ENCODE peak calls at places on chromosomes 3 and 15, in five cellular contexts. O is fibroblast of mammary gland, H is MCF 10A, U is A549, E is pancreas. F is an unnamed sample.

GRCh38 chr3:158953131-158953530 is 151.3 kb downstream of the MFSD1 start:
- DNase-seq in H (peak), U (no peak), E (no peak), O (no peak), F (peak)

GRCh38 chr3:148066787-148067186 is 630.9 kb upstream of the AGTR1 start:
- DNase-seq in E (no peak), U (no peak), H (no peak), O (no peak), F (no peak)

GRCh38 chr3:123719785-123720531 is 135.1 kb upstream of the HACD2 start:
- DNase-seq in E (no peak), U (no peak), O (no peak), H (no peak), F (no peak)

GRCh38 chr3:156816091-156816793 is 9.9 kb upstream of the LEKR1 start:
- DNase-seq in H (peak), E (peak), U (peak), O (peak), F (no peak)

GRCh38 chr3:21624514-21624913 is 126.5 kb downstream of the ZNF385D start:
- DNase-seq in U (no peak), E (no peak), H (peak), O (peak), F (no peak)

GRCh38 chr3:156792945-156793344 is 33.2 kb upstream of the LEKR1 start:
- DNase-seq in U (no peak), E (no peak), H (no peak), O (peak), F (no peak)

GRCh38 chr15:73952913-73953750 is 26.9 kb downstream of the LOXL1 start:
- DNase-seq in E (no peak), O (no peak), U (no peak), H (no peak), F (no peak)

GRCh38 chr15:70164156-70164900 is 66.6 kb upstream of the TLE3 start:
- DNase-seq in O (peak), U (no peak), E (no peak), H (no peak), F (no peak)

GRCh38 chr3:14371573-14372474 is 30.6 kb upstream of the SLC6A6 start:
- DNase-seq in U (peak), H (peak), O (peak), E (peak), F (peak)

GRCh38 chr3:56796996-56797395 is 4.8 kb downstream of the ARHGEF3 start:
- DNase-seq in U (no peak), H (no peak), E (no peak), O (no peak), F (no peak)

GRCh38 chr3:20608054-20608738 is 422.2 kb upstream of the SGO1 start:
- DNase-seq in E (no peak), U (peak), O (no peak), H (peak), F (no peak)

GRCh38 chr3:55664387-55664786 is 177.3 kb upstream of the WNT5A start:
- DNase-seq in O (no peak), E (no peak), U (no peak), H (no peak), F (no peak)

GRCh38 chr15:90072978-90073640 is 29.2 kb downstream of the IDH2 start:
- DNase-seq in U (no peak), H (no peak), E (peak), O (no peak), F (no peak)

GRCh38 chr15:59616390-59616789 is 4.8 kb downstream of the GCNT3 start:
- DNase-seq in O (no peak), E (no peak), H (no peak), U (peak), F (no peak)

GRCh38 chr3:15858547-15859506 is 61.0 kb upstream of the ANKRD28 start:
- DNase-seq in U (peak), H (peak), E (peak), O (peak), F (no peak)

GRCh38 chr3:184485906-184486305 is 75.7 kb upstream of the EPHB3 start:
- DNase-seq in H (no peak), O (no peak), U (no peak), E (no peak), F (no peak)

GRCh38 chr3:158737410-158737809 is 5.2 kb upstream of the RARRES1 start:
- DNase-seq in U (no peak), E (no peak), H (no peak), O (no peak), F (no peak)

GRCh38 chr15:77416954-77417353 is 3.0 kb downstream of the PEAK1 start:
- DNase-seq in E (no peak), H (peak), U (no peak), O (no peak), F (no peak)

GRCh38 chr3:127836004-127836882 is 13.9 kb upstream of the MGLL start:
- DNase-seq in U (no peak), O (no peak), E (no peak), H (no peak), F (no peak)

GRCh38 chr3:10010546-10011465 is 15.4 kb upstream of the FANCD2 start:
- DNase-seq in H (peak), U (peak), E (peak), O (peak), F (no peak)

GRCh38 chr15:96246057-96246456 is 84.4 kb upstream of the NR2F2 start:
- DNase-seq in U (no peak), E (no peak), O (no peak), H (no peak), F (no peak)

GRCh38 chr15:100570282-100570681 is 31.7 kb downstream of the LINS1 start:
- DNase-seq in U (no peak), O (peak), H (no peak), E (no peak), F (no peak)

GRCh38 chr3:111619833-111620232 is 24.7 kb upstream of the ZBED2 start:
- DNase-seq in E (no peak), O (no peak), U (peak), H (peak), F (no peak)

GRCh38 chr15:80977627-80978036 is 12.0 kb downstream of the MESD start:
- DNase-seq in U (peak), H (peak), O (peak), E (peak), F (no peak)

GRCh38 chr15:87736921-87737389 is 519.6 kb downstream of the NTRK3 start:
- DNase-seq in U (no peak), O (no peak), E (no peak), H (no peak), F (no peak)

GRCh38 chr15:68203486-68203885 is 1.6 kb downstream of the CALML4 start:
- DNase-seq in U (no peak), O (no peak), H (no peak), E (no peak), F (no peak)

GRCh38 chr3:165254812-165255211 is 58.6 kb upstream of the SLITRK3 start:
- DNase-seq in O (peak), H (peak), U (peak), E (no peak), F (no peak)
- TF ChIP-seq CTCF in O (peak), H (peak), U (peak), E (no peak), F (no peak)

DNA sequence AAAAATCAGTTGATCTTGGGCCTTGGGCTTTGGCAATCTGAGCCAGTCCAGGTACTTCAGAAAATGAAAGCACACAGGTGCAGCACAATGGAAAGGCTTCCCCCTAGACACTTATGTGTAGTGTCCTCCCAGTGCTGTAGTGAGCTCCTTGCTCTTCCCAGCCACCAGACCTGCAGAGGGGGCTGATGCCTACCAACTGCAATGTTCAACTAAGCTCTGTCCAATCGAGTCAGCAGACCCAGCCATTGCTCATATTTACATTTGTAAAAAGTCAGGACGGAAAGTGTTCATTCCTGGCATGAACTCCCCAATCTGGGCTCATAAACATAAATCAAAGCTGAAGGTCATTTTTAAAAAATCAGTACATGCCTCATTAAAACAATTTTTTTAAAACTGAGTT is 73.0 kb downstream of the FOXP1 start:
- DNase-seq in E (no peak), U (peak), O (peak), H (no peak), F (peak)
- TF ChIP-seq CTCF in E (no peak), U (peak), O (peak), H (no peak), F (peak)

DNA sequence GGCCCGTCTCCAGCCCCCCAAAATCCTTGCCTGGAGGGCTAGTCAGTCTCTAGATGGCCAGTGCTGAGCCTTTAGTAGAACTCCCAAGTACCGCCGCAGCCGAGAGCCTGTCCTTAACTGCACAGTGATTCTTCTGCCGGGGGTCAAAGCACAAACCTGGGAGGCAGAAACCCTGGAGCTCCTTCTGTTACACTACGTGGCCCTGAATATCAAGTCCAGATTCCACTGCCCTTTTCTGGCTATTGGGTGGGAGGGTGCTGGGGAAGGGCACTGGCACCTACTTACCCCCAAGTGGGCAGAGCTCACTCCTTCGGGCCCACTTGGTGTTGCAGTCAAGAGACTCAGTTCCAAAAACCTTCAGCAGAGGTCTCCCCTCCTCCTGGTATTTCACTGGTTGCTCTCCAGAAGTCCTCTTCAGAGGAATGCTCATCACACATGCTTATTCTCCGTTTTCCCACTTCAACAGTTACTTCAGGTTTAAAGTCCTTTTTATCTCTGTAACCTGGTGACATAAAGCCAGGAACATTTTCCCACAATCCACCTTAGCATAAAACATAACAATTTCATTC is 10.8 kb downstream of the PDHB start:
- DNase-seq in U (peak), H (peak), E (no peak), O (peak), F (no peak)
- TF ChIP-seq CTCF in U (peak), H (peak), E (no peak), O (peak), F (peak)

GRCh38 chr15:37134699-37135131 is 34.4 kb upstream of the MEIS2 start:
- DNase-seq in E (no peak), O (peak), U (peak), H (peak), F (peak)

GRCh38 chr15:37132826-37133417 is 32.6 kb upstream of the MEIS2 start:
- DNase-seq in U (no peak), E (no peak), H (no peak), O (no peak), F (no peak)

GRCh38 chr15:37135225-37135624 is 34.9 kb upstream of the MEIS2 start:
- DNase-seq in E (no peak), H (peak), U (no peak), O (no peak), F (no peak)

GRCh38 chr15:37134244-37134643 is 33.9 kb upstream of the MEIS2 start:
- DNase-seq in U (no peak), O (no peak), E (no peak), H (no peak), F (no peak)

DNA sequence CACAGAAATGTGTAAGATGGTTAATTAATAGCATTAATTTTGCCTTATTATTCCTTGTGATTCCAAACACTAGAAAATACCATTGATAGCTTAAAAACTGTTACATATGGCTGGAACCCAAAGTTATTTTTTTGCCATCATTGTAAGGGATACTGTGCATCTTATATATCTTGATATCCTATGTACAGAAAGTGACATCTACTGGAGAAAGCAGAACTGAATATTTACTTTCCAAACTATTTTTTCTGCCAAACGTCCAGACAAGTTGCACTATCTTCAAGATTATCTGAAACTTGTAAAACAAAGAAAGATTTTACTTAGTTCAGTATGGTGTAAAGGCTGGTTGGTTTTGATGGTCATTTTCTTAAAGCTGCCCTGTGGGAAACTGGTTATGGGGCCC is 33.3 kb upstream of the MEIS2 start:
- DNase-seq in H (no peak), O (peak), U (peak), E (no peak), F (peak)
- TF ChIP-seq CTCF in H (peak), O (peak), U (peak), E (no peak), F (peak)

DNA sequence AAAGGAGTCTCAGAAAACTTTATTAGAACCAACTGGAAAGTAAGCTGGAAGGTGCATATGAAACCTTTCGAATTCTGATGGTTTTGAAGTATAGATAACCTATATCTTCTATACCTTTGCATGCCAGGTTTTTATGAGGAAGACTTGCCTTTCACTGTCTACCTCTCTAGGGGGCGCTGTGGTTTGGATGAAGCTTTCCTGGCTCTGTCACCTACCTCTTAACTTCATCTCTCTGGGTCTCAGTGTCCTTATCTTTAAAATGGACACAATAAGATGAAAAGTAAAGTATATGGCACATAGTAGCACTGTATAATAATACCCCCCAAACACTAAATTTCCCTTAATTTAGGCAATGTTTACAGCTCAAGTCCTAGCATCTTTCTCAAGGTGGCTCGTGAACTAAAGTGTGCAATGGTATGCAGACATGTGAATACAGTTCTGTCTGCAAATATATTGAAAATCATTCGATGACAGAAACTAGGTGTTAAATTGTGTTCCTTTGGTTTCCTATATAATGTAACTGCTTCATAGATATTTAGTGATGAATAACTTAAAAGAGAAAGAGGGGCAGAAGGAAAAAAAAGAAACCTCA is 314.3 kb downstream of the CHST2 start:
- DNase-seq in O (peak), E (no peak), U (peak), H (peak), F (no peak)
- TF ChIP-seq CTCF in O (peak), E (no peak), U (peak), H (peak), F (peak)

DNA sequence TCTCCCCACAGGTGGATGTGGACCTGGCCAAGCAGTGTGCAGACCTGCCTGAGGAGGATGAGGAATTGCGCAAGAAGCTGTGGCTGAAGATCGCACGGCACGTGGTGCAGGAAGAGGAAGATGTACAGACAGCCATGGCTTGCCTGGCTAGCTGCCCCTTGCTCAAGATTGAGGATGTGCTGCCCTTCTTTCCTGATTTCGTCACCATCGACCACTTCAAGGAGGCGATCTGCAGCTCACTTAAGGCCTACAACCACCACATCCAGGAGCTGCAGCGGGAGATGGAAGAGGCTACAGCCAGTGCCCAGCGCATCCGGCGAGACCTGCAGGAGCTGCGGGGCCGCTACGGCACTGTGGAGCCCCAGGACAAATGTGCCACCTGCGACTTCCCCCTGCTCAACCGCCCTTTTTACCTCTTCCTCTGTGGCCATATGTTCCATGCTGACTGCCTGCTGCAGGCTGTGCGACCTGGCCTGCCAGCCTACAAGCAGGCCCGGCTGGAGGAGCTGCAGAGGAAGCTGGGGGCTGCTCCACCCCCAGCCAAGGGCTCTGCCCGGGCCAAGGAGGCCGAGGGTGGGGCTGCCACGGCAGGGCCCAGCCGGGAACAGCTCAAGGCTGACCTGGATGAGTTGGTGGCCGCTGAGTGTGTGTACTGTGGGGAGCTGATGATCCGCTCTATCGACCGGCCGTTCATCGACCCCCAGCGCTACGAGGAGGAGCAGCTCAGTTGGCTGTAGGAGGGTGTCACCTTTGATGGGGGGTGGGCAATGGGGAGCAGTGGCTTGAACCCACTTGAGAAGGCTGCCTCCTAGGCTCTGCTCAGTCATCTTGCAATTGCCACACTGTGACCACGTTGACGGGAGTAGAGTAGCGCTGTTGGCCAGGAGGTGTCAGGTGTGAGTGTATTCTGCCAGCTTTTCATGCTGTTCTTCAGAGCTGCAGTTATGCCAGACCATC is 8.6 kb downstream of the VPS18 start:
- DNase-seq in H (peak), E (no peak), O (peak), U (no peak), F (no peak)
- TF ChIP-seq CTCF in H (no peak), E (no peak), O (no peak), U (no peak), F (no peak)

DNA sequence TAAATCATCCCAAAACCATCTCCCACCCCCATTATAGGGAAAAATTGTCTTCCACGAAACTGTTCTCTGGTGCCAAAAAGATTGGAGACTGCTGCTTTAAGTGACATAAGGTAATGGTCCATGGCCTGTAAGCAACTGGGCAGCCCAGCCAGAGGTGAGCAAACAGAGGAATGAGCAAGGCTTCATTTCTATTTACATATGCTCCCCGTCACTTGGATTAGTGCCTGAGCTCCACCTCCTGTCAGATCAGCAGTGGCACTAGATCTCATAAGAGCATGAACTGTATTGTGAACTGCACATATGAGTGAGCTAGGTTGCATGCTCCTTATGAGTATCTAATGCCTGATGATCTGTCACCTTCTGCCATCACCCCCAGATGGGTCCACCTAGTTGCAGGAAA is 1159.8 kb upstream of the ALCAM start:
- DNase-seq in H (peak), O (no peak), E (peak), U (peak), F (no peak)
- TF ChIP-seq CTCF in H (no peak), O (no peak), E (no peak), U (no peak), F (no peak)

F was measured in AG09309.